ENCODE peak calls at places on chromosomes 13 and 19, in eight cellular contexts. K is AG09309; W is neural crest cell; O is left ventricle myocardium inferior; G is EL; Q is stimulated activated CD8-positive, alpha-beta memory T cell treated with anti-CD3 and anti-CD28 coated beads, Interleukin-15, amount 100 ng/mL, for 1 hour; I is hepatocyte; D is RWPE1. B is an unnamed sample.

GRCh38 chr19:39297931-39298634 is 1.9 kb downstream of the IFNL1 start:
- DNase-seq in O (no peak), K (no peak), D (no peak), W (no peak), I (no peak), Q (peak; percentile 38), G (no peak), B (no peak)

GRCh38 chr13:27659466-27659865 is 37.8 kb downstream of the POLR1D start:
- DNase-seq in I (no peak), W (no peak), G (no peak), D (no peak), O (no peak), Q (no peak), K (no peak), B (no peak)

GRCh38 chr19:38666662-38667448 is 19.4 kb downstream of the ACTN4 start:
- DNase-seq in I (peak; percentile 79), O (no peak), Q (no peak), W (no peak), G (peak; percentile 92), K (no peak), D (no peak), B (peak; percentile 72)

GRCh38 chr13:77343841-77344240 is 16.9 kb upstream of the MYCBP2 start:
- DNase-seq in K (no peak), I (no peak), G (no peak), Q (no peak), W (no peak), O (no peak), D (no peak), B (no peak)

GRCh38 chr13:108961542-108962125 is 332.2 kb downstream of the MYO16 start:
- DNase-seq in G (peak; percentile 46), O (no peak), D (peak; percentile 48), I (peak; percentile 79), W (no peak), K (peak; percentile 25), Q (no peak), B (peak; percentile 42)

GRCh38 chr19:2495651-2496316 is 19.9 kb downstream of the GADD45B start:
- DNase-seq in W (no peak), K (no peak), G (peak; percentile 32), I (peak; percentile 33), O (no peak), Q (no peak), D (no peak), B (no peak)

GRCh38 chr13:65724261-65724660 is 1505.9 kb downstream of the PCDH9 start:
- DNase-seq in G (peak; percentile 17), K (peak; percentile 14), O (no peak), Q (no peak), D (no peak), W (no peak), I (no peak), B (no peak)

GRCh38 chr19:54190503-54190941 is 586 bp upstream of the TSEN34 start:
- DNase-seq in D (peak; percentile 89), K (peak; percentile 97), Q (peak; percentile 99), W (peak; percentile 98), O (peak; percentile 99), I (peak; percentile 100), G (peak; percentile 100), B (peak; percentile 100)

GRCh38 chr19:48445256-48445605 is 552 bp upstream of the GRWD1 start:
- DNase-seq in O (no peak), G (peak; percentile 79), I (peak; percentile 85), K (peak; percentile 87), Q (no peak), W (no peak), D (peak; percentile 91), B (peak; percentile 95)